ENCODE peak calls at places on chromosomes 2 and 18, in six cellular contexts. K is posterior cingulate gyrus, V is NCI-H69, M is fibroblast of lung, C is GF-D8, U is astrocyte of the cerebellum. P is an unnamed sample.

GRCh38 chr2:121253021-121253673 is 31.9 kb downstream of the TFCP2L1 start:
- DNase-seq in K (no peak), V (no peak), M (no peak), C (no peak), U (no peak), P (no peak)

GRCh38 chr2:147865560-147865959 is 20.7 kb downstream of the ACVR2A start:
- DNase-seq in K (no peak), V (no peak), M (no peak), C (no peak), U (no peak), P (no peak)

GRCh38 chr2:232689152-232689910 is 7.8 kb upstream of the GIGYF2 start:
- DNase-seq in K (peak), V (peak), M (peak), C (no peak), U (peak), P (peak)

GRCh38 chr2:119174216-119174992 is 15.9 kb upstream of the C1QL2 start:
- DNase-seq in K (no peak), V (peak), M (peak), C (no peak), U (no peak), P (peak)

GRCh38 chr2:235235977-235236767 is 257.7 kb upstream of the AGAP1 start:
- DNase-seq in K (no peak), V (no peak), M (no peak), C (no peak), U (no peak), P (no peak)

GRCh38 chr18:45690975-45691815 is 32.8 kb upstream of the SLC14A1 start:
- DNase-seq in K (peak), V (peak), M (peak), C (peak), U (peak), P (peak)

GRCh38 chr2:197453914-197454398 is 604 bp downstream of the COQ10B start:
- DNase-seq in K (no peak), V (no peak), M (peak), C (peak), U (peak), P (no peak)

GRCh38 chr2:236692937-236693336 is 123.3 kb downstream of the ACKR3 start:
- DNase-seq in K (no peak), V (no peak), M (no peak), C (no peak), U (no peak), P (no peak)

GRCh38 chr2:48278590-48278989 is 251.4 kb upstream of the STON1 start:
- DNase-seq in K (no peak), V (peak), M (peak), C (no peak), U (no peak), P (no peak)

GRCh38 chr18:31983020-31983419 is 35.6 kb upstream of the RNF125 start:
- DNase-seq in K (no peak), V (peak), M (no peak), C (no peak), U (no peak), P (peak)

GRCh38 chr2:106843001-106843909 is 42.7 kb downstream of the ST6GAL2 start:
- DNase-seq in K (no peak), V (no peak), M (no peak), C (no peak), U (no peak), P (no peak)

GRCh38 chr2:194383404-194383803 is 1273.6 kb upstream of the SLC39A10 start:
- DNase-seq in K (no peak), V (peak), M (peak), C (no peak), U (no peak), P (no peak)

GRCh38 chr18:51287818-51288508 is 90.5 kb upstream of the MEX3C start:
- DNase-seq in K (no peak), V (no peak), M (no peak), C (no peak), U (no peak), P (no peak)

GRCh38 chr2:765369-765768 is 88.2 kb upstream of the TMEM18 start:
- DNase-seq in K (no peak), V (no peak), M (no peak), C (no peak), U (no peak), P (no peak)

GRCh38 chr2:164954954-164955701 is at the start of gene SLC38A11:
- DNase-seq in K (peak), V (no peak), M (no peak), C (no peak), U (no peak), P (peak)

GRCh38 chr2:36729067-36729466 is 32.6 kb downstream of the VIT start:
- DNase-seq in K (no peak), V (no peak), M (no peak), C (no peak), U (no peak), P (no peak)

GRCh38 chr2:9310390-9310789 is 103.8 kb downstream of the ASAP2 start:
- DNase-seq in K (no peak), V (peak), M (peak), C (no peak), U (no peak), P (peak)

GRCh38 chr18:45412577-45412976 is 202.7 kb upstream of the SLC14A2 start:
- DNase-seq in K (no peak), V (no peak), M (no peak), C (no peak), U (no peak), P (no peak)

GRCh38 chr2:214311031-214311533 is 99.8 kb upstream of the VWC2L start:
- DNase-seq in K (no peak), V (peak), M (no peak), C (no peak), U (no peak), P (no peak)

GRCh38 chr18:61898576-61899205 is 5.9 kb upstream of the RNF152 start:
- DNase-seq in K (no peak), V (peak), M (no peak), C (no peak), U (no peak), P (peak)

GRCh38 chr2:229443141-229443540 is 172.1 kb upstream of the PID1 start:
- DNase-seq in K (no peak), V (no peak), M (no peak), C (no peak), U (no peak), P (no peak)

GRCh38 chr2:43513216-43513615 is 82.6 kb downstream of the THADA start:
- DNase-seq in K (no peak), V (no peak), M (no peak), C (no peak), U (no peak), P (no peak)

GRCh38 chr2:57432528-57432927 is 614.1 kb upstream of the VRK2 start:
- DNase-seq in K (no peak), V (no peak), M (no peak), C (no peak), U (no peak), P (no peak)

GRCh38 chr2:95057535-95058453 is 32.3 kb downstream of the MAL start:
- DNase-seq in K (peak), V (no peak), M (no peak), C (no peak), U (no peak), P (no peak)

GRCh38 chr18:22470141-22470510 is 52.4 kb upstream of the CTAGE1 start:
- DNase-seq in K (no peak), V (no peak), M (no peak), C (no peak), U (no peak), P (no peak)

GRCh38 chr2:220078439-220078838 is 451.0 kb downstream of the SLC4A3 start:
- DNase-seq in K (no peak), V (no peak), M (peak), C (no peak), U (peak), P (no peak)

P was measured in small intestine.